ENCODE peak calls at places on chromosomes 5 and 9, in eight cellular contexts. G is NCI-H2107; M is erythroblast; B is HTR-8/SVneo; A is A549; K is activated CD4-positive, alpha-beta T cell treated with anti-CD3 and anti-CD28 coated beads for 4 hours; D is NCI-H2081; U is hippocampal formation. R is an unnamed sample.

GRCh38 chr9:15697459-15697858 is 144.6 kb downstream of the CCDC171 start:
- DNase-seq in G (no peak), M (peak; percentile 26), B (peak; percentile 9), A (no peak), K (no peak), D (no peak), U (no peak), R (no peak)

GRCh38 chr5:39169081-39169480 is 50.3 kb downstream of the FYB1 start:
- DNase-seq in G (no peak), M (no peak), B (no peak), A (no peak), K (no peak), D (no peak), U (no peak), R (peak; percentile 34)

GRCh38 chr9:124808246-124808956 is 31.5 kb downstream of the OLFML2A start:
- DNase-seq in G (no peak), M (no peak), B (no peak), A (no peak), K (no peak), D (no peak), U (no peak), R (no peak)

GRCh38 chr9:120742951-120743416 is 28.7 kb upstream of the MEGF9 start:
- DNase-seq in G (no peak), M (peak; percentile 64), B (peak; percentile 55), A (peak; percentile 71), K (no peak), D (peak; percentile 55), U (no peak), R (no peak)

GRCh38 chr5:125176005-125176390 is 429.6 kb upstream of the ZNF608 start:
- DNase-seq in G (no peak), M (no peak), B (no peak), A (no peak), K (no peak), D (peak; percentile 11), U (no peak), R (no peak)

GRCh38 chr5:97266576-97266975 is 83.5 kb upstream of the RIOK2 start:
- DNase-seq in G (no peak), M (no peak), B (no peak), A (no peak), K (no peak), D (no peak), U (no peak), R (no peak)

GRCh38 chr9:21966140-21966851 is 27.9 kb downstream of the CDKN2A start:
- DNase-seq in G (no peak), M (no peak), B (no peak), A (no peak), K (no peak), D (no peak), U (no peak), R (no peak)

GRCh38 chr5:40755093-40755406 is 711 bp downstream of the TTC33 start:
- DNase-seq in G (peak; percentile 43), M (peak; percentile 84), B (peak; percentile 91), A (peak; percentile 87), K (peak; percentile 62), D (peak; percentile 83), U (peak; percentile 58), R (peak; percentile 94)

GRCh38 chr5:138686668-138687067 is 66.6 kb upstream of the CTNNA1 start:
- DNase-seq in G (no peak), M (no peak), B (no peak), A (no peak), K (no peak), D (no peak), U (no peak), R (no peak)

R was measured in esophagus muscularis mucosa.